ENCODE peak calls at places on chromosomes 5 and 9, in ten cellular contexts. T is astrocyte; H is hippocampal formation; W is NCI-H460; K is upper lobe of right lung; U is NCI-H2029 treated with DMSO at 0.1 percent for 48 hours; B is T-helper 9 cell; R is stimulated activated CD4-positive, alpha-beta T cell treated with anti-CD3 and anti-CD28 coated beads, Interleukin-2, amount 100 ng/mL, for 24 hours; E is AG04449; O is glutamatergic neuron. Y is an unnamed sample.

GRCh38 chr9:16343249-16344237 is 526.9 kb downstream of the BNC2 start:
- DNase-seq in K (no peak), O (no peak), U (no peak), H (no peak), W (no peak), T (no peak), R (no peak), E (no peak), B (no peak), Y (no peak)

GRCh38 chr5:179217356-179217755 is 127.9 kb downstream of the ADAMTS2 start:
- DNase-seq in O (no peak), K (no peak), H (no peak), R (no peak), T (no peak), W (no peak), E (no peak), B (no peak), U (no peak), Y (no peak)

GRCh38 chr9:138044485-138045383 is 167.2 kb downstream of the CACNA1B start:
- DNase-seq in B (no peak), T (no peak), U (no peak), K (peak; percentile 35), W (no peak), E (no peak), R (no peak), O (no peak), H (no peak), Y (no peak)

GRCh38 chr9:130433168-130433946 is 11.4 kb upstream of the ASS1 start:
- DNase-seq in E (no peak), H (no peak), B (no peak), T (peak; percentile 35), W (no peak), R (peak; percentile 63), O (peak; percentile 88), K (no peak), U (no peak), Y (no peak)

GRCh38 chr5:39178171-39178570 is 41.2 kb downstream of the FYB1 start:
- DNase-seq in U (no peak), K (no peak), T (peak; percentile 29), W (no peak), R (no peak), H (no peak), O (no peak), E (no peak), B (no peak), Y (no peak)

GRCh38 chr9:354453-354852 is 139.8 kb downstream of the DOCK8 start:
- DNase-seq in U (no peak), B (no peak), H (no peak), O (no peak), R (no peak), K (peak; percentile 80), E (no peak), T (no peak), W (no peak), Y (no peak)

GRCh38 chr5:96851312-96852062 is 24.8 kb upstream of the ERAP2 start:
- DNase-seq in E (no peak), O (no peak), W (no peak), R (no peak), U (no peak), H (no peak), K (no peak), T (no peak), B (no peak), Y (no peak)

GRCh38 chr5:66174338-66174737 is 30.2 kb downstream of the SREK1 start:
- DNase-seq in H (no peak), R (no peak), W (peak; percentile 17), U (no peak), O (no peak), T (no peak), K (no peak), E (no peak), B (no peak), Y (no peak)

GRCh38 chr9:89442501-89442978 is 55.4 kb downstream of the SEMA4D start:
- DNase-seq in O (no peak), U (no peak), B (no peak), W (no peak), E (no peak), K (no peak), H (no peak), R (no peak), T (no peak), Y (no peak)

GRCh38 chr5:179023528-179024189 is at the start of gene ZNF879:
- DNase-seq in K (peak; percentile 97), B (peak; percentile 89), W (peak; percentile 85), O (peak; percentile 94), T (peak; percentile 95), R (peak; percentile 90), U (peak; percentile 63), H (peak; percentile 94), E (peak; percentile 70), Y (peak; percentile 90)

GRCh38 chr9:20041717-20042116 is 252.9 kb upstream of the SLC24A2 start:
- DNase-seq in H (no peak), E (no peak), B (no peak), O (no peak), W (no peak), T (no peak), R (no peak), U (no peak), K (no peak), Y (no peak)

GRCh38 chr5:78269088-78269703 is 25.3 kb downstream of the AP3B1 start:
- DNase-seq in U (no peak), O (no peak), E (no peak), H (no peak), R (no peak), B (no peak), K (no peak), T (no peak), W (peak; percentile 14), Y (no peak)